ENCODE peak calls at places on chromosomes 2 and 18, in six cellular contexts. U is GM12891, O is prostate gland, P is esophagus muscularis mucosa, R is HCT116, G is endothelial cell of umbilical vein. S is an unnamed sample.

GRCh38 chr2:240491483-240491882 is 56.0 kb downstream of the GPC1 start:
- DNase-seq in P (no peak), R (no peak), G (no peak), O (no peak), U (no peak), S (no peak)

GRCh38 chr2:228048838-228049490 is 132.5 kb downstream of the SPHKAP start:
- DNase-seq in P (no peak), U (no peak), R (peak; percentile 61), G (no peak), O (no peak), S (no peak)

GRCh38 chr18:47932603-47933002 is 2.1 kb upstream of the SMAD2 start:
- DNase-seq in P (no peak), G (no peak), O (no peak), U (no peak), R (no peak), S (no peak)

GRCh38 chr18:28999711-29000110 is 822.8 kb upstream of the CDH2 start:
- DNase-seq in R (no peak), O (no peak), G (no peak), P (no peak), U (no peak), S (no peak)

GRCh38 chr2:24984912-24985311 is 13.2 kb upstream of the DNAJC27 start:
- DNase-seq in R (no peak), O (no peak), P (no peak), G (no peak), U (no peak), S (no peak)

GRCh38 chr18:34222396-34223163 is 2.1 kb downstream of the NOL4 start:
- DNase-seq in R (no peak), P (no peak), O (no peak), G (peak; percentile 34), U (no peak), S (no peak)

GRCh38 chr2:33316314-33316713 is 160.1 kb upstream of the RASGRP3 start:
- DNase-seq in U (no peak), P (no peak), R (no peak), O (no peak), G (no peak), S (no peak)

GRCh38 chr2:240538031-240538780 is 19.6 kb downstream of the ANKMY1 start:
- DNase-seq in U (no peak), G (no peak), O (no peak), R (no peak), P (no peak), S (peak; percentile 15)

GRCh38 chr18:26134110-26134509 is 441 bp downstream of the PSMA8 start:
- DNase-seq in O (no peak), R (no peak), U (no peak), P (no peak), G (no peak), S (no peak)

GRCh38 chr2:221570321-221571107 is 1.6 kb downstream of the EPHA4 start:
- DNase-seq in O (peak; percentile 9), U (no peak), P (no peak), G (peak; percentile 50), R (no peak), S (no peak)

GRCh38 chr2:64203131-64204005 is 59.1 kb upstream of the PELI1 start:
- DNase-seq in O (no peak), U (no peak), R (no peak), G (no peak), P (no peak), S (no peak)

GRCh38 chr2:8636691-8637636 is 44.9 kb upstream of the ID2 start:
- DNase-seq in O (no peak), R (no peak), G (no peak), P (no peak), U (no peak), S (no peak)

GRCh38 chr2:173191601-173192000 is 116.0 kb downstream of the MAP3K20 start:
- DNase-seq in R (no peak), P (no peak), O (no peak), G (no peak), U (no peak), S (no peak)

GRCh38 chr2:4763009-4763408 is 929.2 kb upstream of the SOX11 start:
- DNase-seq in U (no peak), R (no peak), P (no peak), O (peak; percentile 9), G (peak; percentile 58), S (no peak)

GRCh38 chr2:57432528-57432927 is 614.1 kb upstream of the VRK2 start:
- DNase-seq in G (no peak), U (no peak), R (no peak), P (no peak), O (no peak), S (no peak)

GRCh38 chr18:3492721-3493120 is 42.7 kb downstream of the TGIF1 start:
- DNase-seq in U (no peak), P (no peak), O (no peak), G (no peak), R (no peak), S (no peak)

GRCh38 chr18:3494245-3494526 is 44.2 kb downstream of the TGIF1 start:
- DNase-seq in U (no peak), G (no peak), R (no peak), P (no peak), O (no peak), S (no peak)

GRCh38 chr18:3492166-3492565 is 42.2 kb downstream of the TGIF1 start:
- DNase-seq in U (no peak), O (no peak), G (no peak), P (no peak), R (no peak), S (no peak)

GRCh38 chr18:3494569-3494968 is 44.6 kb downstream of the TGIF1 start:
- DNase-seq in U (no peak), G (no peak), O (no peak), P (no peak), R (no peak), S (no peak)

DNA sequence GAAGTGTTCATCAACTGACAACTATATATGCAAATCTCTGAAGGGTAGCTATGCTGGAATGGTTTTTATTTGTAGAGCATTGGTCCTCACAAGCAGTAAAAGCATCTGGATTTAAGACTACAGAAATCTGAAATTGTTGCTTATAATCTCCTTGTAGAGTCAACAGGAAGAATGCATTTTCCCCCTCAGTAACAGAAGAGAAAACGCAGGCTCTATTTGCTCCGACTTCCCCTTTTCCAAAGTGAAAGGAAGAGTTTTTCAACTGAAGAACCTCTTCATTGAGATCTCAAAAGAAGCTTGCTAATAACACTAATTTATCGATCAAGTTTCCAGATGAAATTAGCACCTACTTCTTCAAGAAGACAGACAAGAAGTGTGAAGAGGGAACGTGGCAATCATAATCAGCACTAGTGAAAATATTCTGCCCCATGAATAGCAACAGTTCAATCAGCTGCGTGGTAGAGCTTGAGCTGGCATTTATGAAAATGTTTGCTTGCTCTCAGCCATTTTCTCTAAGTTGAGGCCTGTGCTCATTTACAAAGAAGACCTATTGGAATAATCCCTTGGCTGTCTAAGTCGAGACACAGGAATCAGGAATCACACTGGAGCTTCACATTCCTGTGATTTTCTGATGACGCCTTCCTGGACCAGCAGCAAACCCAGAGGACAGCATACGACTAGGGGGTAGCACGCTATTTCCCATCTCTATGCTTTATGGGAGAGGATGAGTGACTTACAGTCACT is 43.7 kb downstream of the TGIF1 start:
- DNase-seq in G (no peak), U (no peak), O (no peak), P (no peak), R (no peak), S (no peak)
- TF ChIP-seq POLR2AphosphoS5 in G (no peak), U (no peak), O (no peak), P (no peak), R (no peak), S (no peak)

GRCh38 chr2:86249176-86249842 is 50.1 kb downstream of the MRPL35 start:
- DNase-seq in U (no peak), R (peak; percentile 4), P (no peak), O (no peak), G (no peak), S (no peak)

GRCh38 chr2:86253424-86253823 is 54.2 kb downstream of the MRPL35 start:
- DNase-seq in O (no peak), R (no peak), G (no peak), U (no peak), P (no peak), S (no peak)

GRCh38 chr2:86254576-86255538 is 55.6 kb downstream of the MRPL35 start:
- DNase-seq in P (no peak), R (no peak), O (peak; percentile 46), U (no peak), G (no peak), S (peak; percentile 78)

GRCh38 chr2:86251840-86252266 is 52.6 kb downstream of the MRPL35 start:
- DNase-seq in R (no peak), U (no peak), O (no peak), G (peak; percentile 59), P (no peak), S (no peak)

GRCh38 chr2:86249843-86250402 is 50.7 kb downstream of the MRPL35 start:
- DNase-seq in O (no peak), R (no peak), G (no peak), P (no peak), U (no peak), S (no peak)
- TF ChIP-seq POLR2AphosphoS5 in O (peak; percentile 15), R (no peak), G (no peak), P (peak; percentile 66), U (peak; percentile 34), S (no peak)

GRCh38 chr2:113129519-113130078 is 2.2 kb downstream of the IL1RN start:
- DNase-seq in P (peak; percentile 87), G (no peak), U (no peak), R (no peak), O (no peak), S (no peak)

GRCh38 chr2:113128386-113128664 is 927 bp downstream of the IL1RN start:
- DNase-seq in R (no peak), P (no peak), U (no peak), O (no peak), G (no peak), S (no peak)

GRCh38 chr2:113124984-113125855 is 2.2 kb upstream of the IL1RN start:
- DNase-seq in G (no peak), R (no peak), O (no peak), P (no peak), U (no peak), S (no peak)

GRCh38 chr2:113127646-113128385 is 418 bp downstream of the IL1RN start:
- DNase-seq in R (no peak), G (no peak), U (no peak), O (no peak), P (peak; percentile 86), S (no peak)

DNA sequence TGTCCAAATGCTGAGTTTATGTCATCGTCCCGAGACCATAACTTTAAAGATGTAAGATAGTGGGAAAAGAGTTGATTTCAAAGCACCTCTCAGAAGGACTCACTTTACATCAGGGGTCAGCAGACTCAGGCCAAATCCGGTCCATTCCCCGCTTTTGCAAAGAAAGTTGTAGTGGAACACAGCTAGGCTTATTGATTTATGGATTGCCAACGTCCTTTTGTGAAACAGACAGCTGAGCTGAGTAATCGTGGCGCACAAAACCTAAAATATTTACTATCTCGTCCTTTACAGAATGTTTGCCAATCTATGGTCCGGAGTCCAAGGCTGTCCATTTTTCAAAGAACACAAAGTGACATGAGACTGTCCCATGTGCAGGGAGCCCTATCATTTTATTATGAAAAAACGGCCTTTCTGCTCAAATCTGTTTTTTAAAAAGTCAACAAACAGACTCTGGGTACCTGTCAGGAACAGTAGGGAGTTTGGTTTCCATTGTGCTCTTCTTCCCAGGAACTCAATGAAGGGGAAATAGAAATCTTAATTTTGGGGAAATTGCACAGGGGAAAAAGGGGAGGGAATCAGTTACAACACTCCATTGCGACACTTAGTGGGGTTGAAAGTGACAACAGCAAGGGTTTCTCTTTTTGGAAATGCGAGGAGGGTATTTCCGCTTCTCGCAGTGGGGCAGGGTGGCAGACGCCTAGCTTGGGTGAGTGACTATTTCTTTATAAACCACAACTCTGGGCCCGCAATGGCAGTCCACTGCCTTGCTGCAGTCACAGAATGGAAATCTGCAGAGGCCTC is at the start of gene IL1RN:
- DNase-seq in G (no peak), U (no peak), P (peak; percentile 82), O (no peak), R (no peak), S (no peak)
- TF ChIP-seq POLR2AphosphoS5 in G (no peak), U (no peak), P (no peak), O (no peak), R (no peak), S (no peak)

GRCh38 chr2:190986221-190986953 is 27.6 kb downstream of the STAT1 start:
- DNase-seq in U (no peak), O (no peak), R (no peak), G (no peak), P (no peak), S (no peak)
- TF ChIP-seq POLR2AphosphoS5 in U (peak; percentile 50), O (no peak), R (no peak), G (no peak), P (no peak), S (no peak)